ENCODE peak calls at places on chromosomes 11 and 22, in seven cellular contexts. P is activated effector memory CD4-positive, alpha-beta T cell treated with Interleukin-2 at 50 U/mL for 16 hours; Z is NCI-H226; T is stimulated activated naive CD4-positive, alpha-beta T cell; I is HL-60; B is ACHN; A is NCI-H510A treated with DMSO at 0.1 percent for 48 hours. M is an unnamed sample.

GRCh38 chr11:134542401-134543143 is 130.5 kb upstream of the B3GAT1 start:
- DNase-seq in Z (no peak), P (no peak), B (no peak), I (no peak), T (no peak), A (no peak), M (no peak)

GRCh38 chr22:24833881-24834495 is 28.0 kb downstream of the SGSM1 start:
- DNase-seq in A (no peak), T (no peak), I (no peak), B (no peak), Z (no peak), P (no peak), M (no peak)

GRCh38 chr11:126862664-126863247 is 137.8 kb downstream of the KIRREL3 start:
- DNase-seq in I (no peak), T (no peak), B (no peak), A (peak; percentile 61), P (no peak), Z (no peak), M (no peak)

GRCh38 chr11:77569671-77570070 is 20.1 kb upstream of the AQP11 start:
- DNase-seq in Z (no peak), I (no peak), A (no peak), P (no peak), B (no peak), T (no peak), M (no peak)

GRCh38 chr22:40193429-40194421 is 16.0 kb downstream of the TNRC6B start:
- DNase-seq in B (no peak), T (no peak), P (no peak), Z (no peak), I (no peak), A (no peak), M (no peak)

GRCh38 chr11:15828241-15828903 is 528.0 kb downstream of the SOX6 start:
- DNase-seq in B (no peak), P (no peak), A (no peak), Z (no peak), I (no peak), T (no peak), M (no peak)

GRCh38 chr22:23875801-23876200 is 18.1 kb downstream of the SLC2A11 start:
- DNase-seq in A (no peak), B (no peak), T (no peak), P (no peak), I (no peak), Z (no peak), M (no peak)

GRCh38 chr22:43094085-43094484 is 4.9 kb upstream of the TTLL1 start:
- DNase-seq in B (no peak), I (peak; percentile 50), Z (no peak), P (no peak), T (no peak), A (peak; percentile 5), M (peak; percentile 74)

GRCh38 chr22:41285820-41286638 is at the start of gene RANGAP1:
- DNase-seq in B (peak; percentile 97), I (peak; percentile 97), T (peak; percentile 97), A (peak; percentile 95), Z (peak; percentile 93), P (peak; percentile 98), M (peak; percentile 98)

GRCh38 chr22:20319041-20319744 is 667 bp downstream of the DGCR6L start:
- DNase-seq in A (no peak), P (no peak), Z (no peak), T (no peak), I (no peak), B (peak; percentile 6), M (no peak)

GRCh38 chr11:71251159-71251721 is 1.1 kb downstream of the SHANK2 start:
- DNase-seq in T (no peak), B (peak; percentile 19), I (no peak), A (peak; percentile 20), Z (no peak), P (no peak), M (no peak)